ENCODE peak calls at places on chromosomes 4 and X, in five cellular contexts. One of them, this sample, is unnamed.

GRCh38 chrX:19814240-19814639 is 73.2 kb downstream of the SH3KBP1 start:
- DNase-seq in ACHN: no peak
- DNase-seq in activated CD4-positive, alpha-beta T cell treated with anti-CD3 and anti-CD28 coated beads, Interleukin-2, amount 50 U/mL, for 1 hour: no peak
- DNase-seq in sciatic nerve: no peak
- DNase-seq in AG08396: no peak
- DNase-seq in this sample: no peak

GRCh38 chrX:134654398-134655012 is 3.8 kb downstream of the PLAC1 start:
- DNase-seq in sciatic nerve: no peak
- DNase-seq in ACHN: no peak
- DNase-seq in activated CD4-positive, alpha-beta T cell treated with anti-CD3 and anti-CD28 coated beads, Interleukin-2, amount 50 U/mL, for 1 hour: no peak
- DNase-seq in AG08396: no peak
- DNase-seq in this sample: no peak

GRCh38 chr4:150952167-150952845 is 62.8 kb downstream of the LRBA start:
- DNase-seq in activated CD4-positive, alpha-beta T cell treated with anti-CD3 and anti-CD28 coated beads, Interleukin-2, amount 50 U/mL, for 1 hour: no peak
- DNase-seq in ACHN: no peak
- DNase-seq in AG08396: no peak
- DNase-seq in sciatic nerve: no peak
- DNase-seq in this sample: no peak

GRCh38 chr4:10781805-10782204 is 97.2 kb upstream of the CLNK start:
- DNase-seq in AG08396: no peak
- DNase-seq in activated CD4-positive, alpha-beta T cell treated with anti-CD3 and anti-CD28 coated beads, Interleukin-2, amount 50 U/mL, for 1 hour: no peak
- DNase-seq in ACHN: no peak
- DNase-seq in sciatic nerve: no peak
- DNase-seq in this sample: no peak

GRCh38 chrX:3815896-3816664 is 102.6 kb upstream of the PRKX start:
- DNase-seq in activated CD4-positive, alpha-beta T cell treated with anti-CD3 and anti-CD28 coated beads, Interleukin-2, amount 50 U/mL, for 1 hour: peak
- DNase-seq in sciatic nerve: peak
- DNase-seq in AG08396: peak
- DNase-seq in ACHN: peak
- DNase-seq in this sample: no peak

GRCh38 chr4:24471623-24472510 is 112.5 kb downstream of the DHX15 start:
- DNase-seq in ACHN: peak
- DNase-seq in activated CD4-positive, alpha-beta T cell treated with anti-CD3 and anti-CD28 coated beads, Interleukin-2, amount 50 U/mL, for 1 hour: no peak
- DNase-seq in AG08396: peak
- DNase-seq in sciatic nerve: peak
- DNase-seq in this sample: no peak

GRCh38 chrX:101370888-101371504 is 15.0 kb downstream of the BTK start:
- DNase-seq in AG08396: no peak
- DNase-seq in activated CD4-positive, alpha-beta T cell treated with anti-CD3 and anti-CD28 coated beads, Interleukin-2, amount 50 U/mL, for 1 hour: no peak
- DNase-seq in sciatic nerve: no peak
- DNase-seq in ACHN: no peak
- DNase-seq in this sample: no peak

GRCh38 chr4:159268607-159269006 is 165.7 kb downstream of the RAPGEF2 start:
- DNase-seq in sciatic nerve: no peak
- DNase-seq in AG08396: no peak
- DNase-seq in ACHN: peak
- DNase-seq in activated CD4-positive, alpha-beta T cell treated with anti-CD3 and anti-CD28 coated beads, Interleukin-2, amount 50 U/mL, for 1 hour: no peak
- DNase-seq in this sample: no peak

GRCh38 chrX:41145920-41146608 is 60.8 kb downstream of the USP9X start:
- DNase-seq in sciatic nerve: no peak
- DNase-seq in ACHN: peak
- DNase-seq in activated CD4-positive, alpha-beta T cell treated with anti-CD3 and anti-CD28 coated beads, Interleukin-2, amount 50 U/mL, for 1 hour: no peak
- DNase-seq in AG08396: peak
- DNase-seq in this sample: no peak

GRCh38 chr4:1882850-1883271 is 11.7 kb downstream of the NSD2 start:
- DNase-seq in sciatic nerve: no peak
- DNase-seq in activated CD4-positive, alpha-beta T cell treated with anti-CD3 and anti-CD28 coated beads, Interleukin-2, amount 50 U/mL, for 1 hour: no peak
- DNase-seq in AG08396: no peak
- DNase-seq in ACHN: no peak
- DNase-seq in this sample: no peak

GRCh38 chr4:69167300-69167699 is 47.2 kb downstream of the UGT2B11 start:
- DNase-seq in sciatic nerve: no peak
- DNase-seq in ACHN: peak
- DNase-seq in activated CD4-positive, alpha-beta T cell treated with anti-CD3 and anti-CD28 coated beads, Interleukin-2, amount 50 U/mL, for 1 hour: no peak
- DNase-seq in AG08396: no peak
- DNase-seq in this sample: no peak

GRCh38 chr4:2250764-2251072 is 8.8 kb upstream of the HAUS3 start:
- DNase-seq in AG08396: no peak
- DNase-seq in ACHN: no peak
- DNase-seq in activated CD4-positive, alpha-beta T cell treated with anti-CD3 and anti-CD28 coated beads, Interleukin-2, amount 50 U/mL, for 1 hour: no peak
- DNase-seq in sciatic nerve: no peak
- DNase-seq in this sample: no peak

GRCh38 chrX:10377427-10377826 is 220.7 kb downstream of the CLCN4 start:
- DNase-seq in activated CD4-positive, alpha-beta T cell treated with anti-CD3 and anti-CD28 coated beads, Interleukin-2, amount 50 U/mL, for 1 hour: no peak
- DNase-seq in AG08396: no peak
- DNase-seq in sciatic nerve: no peak
- DNase-seq in ACHN: no peak
- DNase-seq in this sample: no peak

GRCh38 chrX:67780694-67781109 is 236.9 kb downstream of the AR start:
- DNase-seq in activated CD4-positive, alpha-beta T cell treated with anti-CD3 and anti-CD28 coated beads, Interleukin-2, amount 50 U/mL, for 1 hour: no peak
- DNase-seq in AG08396: peak
- DNase-seq in ACHN: peak
- DNase-seq in sciatic nerve: peak
- DNase-seq in this sample: no peak

GRCh38 chrX:44020693-44021092 is 47.5 kb upstream of the NDP start:
- DNase-seq in ACHN: no peak
- DNase-seq in sciatic nerve: no peak
- DNase-seq in activated CD4-positive, alpha-beta T cell treated with anti-CD3 and anti-CD28 coated beads, Interleukin-2, amount 50 U/mL, for 1 hour: no peak
- DNase-seq in AG08396: no peak
- DNase-seq in this sample: no peak

GRCh38 chr4:38378478-38378877 is 285.5 kb upstream of the KLF3 start:
- DNase-seq in sciatic nerve: no peak
- DNase-seq in activated CD4-positive, alpha-beta T cell treated with anti-CD3 and anti-CD28 coated beads, Interleukin-2, amount 50 U/mL, for 1 hour: no peak
- DNase-seq in ACHN: no peak
- DNase-seq in AG08396: no peak
- DNase-seq in this sample: no peak

GRCh38 chr4:15443770-15444169 is 15.9 kb downstream of the C1QTNF7 start:
- DNase-seq in ACHN: no peak
- DNase-seq in activated CD4-positive, alpha-beta T cell treated with anti-CD3 and anti-CD28 coated beads, Interleukin-2, amount 50 U/mL, for 1 hour: no peak
- DNase-seq in sciatic nerve: no peak
- DNase-seq in AG08396: no peak
- DNase-seq in this sample: no peak

GRCh38 chrX:112527903-112528302 is 151.8 kb downstream of the LHFPL1 start:
- DNase-seq in activated CD4-positive, alpha-beta T cell treated with anti-CD3 and anti-CD28 coated beads, Interleukin-2, amount 50 U/mL, for 1 hour: no peak
- DNase-seq in ACHN: no peak
- DNase-seq in sciatic nerve: no peak
- DNase-seq in AG08396: no peak
- DNase-seq in this sample: no peak

GRCh38 chr4:27463816-27464215 is 603.2 kb downstream of the STIM2 start:
- DNase-seq in sciatic nerve: no peak
- DNase-seq in AG08396: no peak
- DNase-seq in activated CD4-positive, alpha-beta T cell treated with anti-CD3 and anti-CD28 coated beads, Interleukin-2, amount 50 U/mL, for 1 hour: no peak
- DNase-seq in ACHN: peak
- DNase-seq in this sample: no peak

GRCh38 chrX:40152706-40153334 is 55.1 kb upstream of the BCOR start:
- DNase-seq in ACHN: peak
- DNase-seq in AG08396: peak
- DNase-seq in sciatic nerve: no peak
- DNase-seq in activated CD4-positive, alpha-beta T cell treated with anti-CD3 and anti-CD28 coated beads, Interleukin-2, amount 50 U/mL, for 1 hour: no peak
- DNase-seq in this sample: no peak

GRCh38 chrX:100979881-100980607 is 10.5 kb downstream of the ARL13A start:
- DNase-seq in sciatic nerve: no peak
- DNase-seq in AG08396: no peak
- DNase-seq in activated CD4-positive, alpha-beta T cell treated with anti-CD3 and anti-CD28 coated beads, Interleukin-2, amount 50 U/mL, for 1 hour: no peak
- DNase-seq in ACHN: no peak
- DNase-seq in this sample: no peak

This sample was measured in iPS DF 6.9.